ENCODE peak calls at places on chromosomes 12 and 14, in eight cellular contexts. One of them, this sample, is unnamed.
A peak's percentile ranks its signal among the peaks of the same experiment; 100 is the strongest.

GRCh38 chr14:73591690-73592448 is at the start of gene ACOT4:
- DNase-seq in heart right ventricle: peak; percentile 26
- DNase-seq in cardiac fibroblast: no peak
- DNase-seq in AG09309: no peak
- DNase-seq in AG04450: no peak
- DNase-seq in tibial nerve: no peak
- DNase-seq in RWPE1: no peak
- DNase-seq in foreskin fibroblast: peak; percentile 62
- DNase-seq in this sample: no peak

GRCh38 chr14:89340200-89340667 is 76.8 kb downstream of the FOXN3 start:
- DNase-seq in foreskin fibroblast: peak; percentile 41
- DNase-seq in AG04450: no peak
- DNase-seq in tibial nerve: no peak
- DNase-seq in AG09309: peak; percentile 43
- DNase-seq in RWPE1: peak; percentile 29
- DNase-seq in heart right ventricle: no peak
- DNase-seq in cardiac fibroblast: peak; percentile 50
- DNase-seq in this sample: no peak

GRCh38 chr12:47308672-47309071 is 228.9 kb upstream of the AMIGO2 start:
- DNase-seq in heart right ventricle: no peak
- DNase-seq in AG04450: no peak
- DNase-seq in tibial nerve: no peak
- DNase-seq in RWPE1: no peak
- DNase-seq in foreskin fibroblast: no peak
- DNase-seq in AG09309: no peak
- DNase-seq in cardiac fibroblast: no peak
- DNase-seq in this sample: no peak

GRCh38 chr14:69342928-69343525 is 55.1 kb downstream of the ERH start:
- DNase-seq in cardiac fibroblast: no peak
- DNase-seq in tibial nerve: no peak
- DNase-seq in heart right ventricle: no peak
- DNase-seq in RWPE1: no peak
- DNase-seq in foreskin fibroblast: no peak
- DNase-seq in AG09309: no peak
- DNase-seq in AG04450: no peak
- DNase-seq in this sample: peak; percentile 42

GRCh38 chr12:47991106-47991550 is 13.1 kb downstream of the COL2A1 start:
- DNase-seq in AG04450: no peak
- DNase-seq in AG09309: no peak
- DNase-seq in foreskin fibroblast: no peak
- DNase-seq in tibial nerve: no peak
- DNase-seq in RWPE1: no peak
- DNase-seq in cardiac fibroblast: no peak
- DNase-seq in heart right ventricle: no peak
- DNase-seq in this sample: no peak

GRCh38 chr14:31945074-31945613 is 132.0 kb upstream of the ARHGAP5 start:
- DNase-seq in foreskin fibroblast: peak; percentile 36
- DNase-seq in cardiac fibroblast: no peak
- DNase-seq in RWPE1: no peak
- DNase-seq in heart right ventricle: no peak
- DNase-seq in AG04450: no peak
- DNase-seq in AG09309: no peak
- DNase-seq in tibial nerve: no peak
- DNase-seq in this sample: no peak

GRCh38 chr14:30608533-30609006 is 13.5 kb upstream of the SCFD1 start:
- DNase-seq in AG09309: no peak
- DNase-seq in AG04450: no peak
- DNase-seq in tibial nerve: no peak
- DNase-seq in heart right ventricle: no peak
- DNase-seq in cardiac fibroblast: peak; percentile 66
- DNase-seq in foreskin fibroblast: peak; percentile 71
- DNase-seq in RWPE1: no peak
- DNase-seq in this sample: no peak

GRCh38 chr12:16076553-16076952 is 165.4 kb downstream of the DERA start:
- DNase-seq in heart right ventricle: no peak
- DNase-seq in foreskin fibroblast: peak; percentile 22
- DNase-seq in RWPE1: peak; percentile 12
- DNase-seq in AG09309: no peak
- DNase-seq in cardiac fibroblast: peak; percentile 48
- DNase-seq in AG04450: no peak
- DNase-seq in tibial nerve: no peak
- DNase-seq in this sample: no peak

GRCh38 chr14:95256776-95257060 is 63.0 kb downstream of the CLMN start:
- DNase-seq in AG04450: no peak
- DNase-seq in tibial nerve: no peak
- DNase-seq in cardiac fibroblast: no peak
- DNase-seq in heart right ventricle: no peak
- DNase-seq in RWPE1: no peak
- DNase-seq in AG09309: no peak
- DNase-seq in foreskin fibroblast: no peak
- DNase-seq in this sample: no peak

GRCh38 chr12:103333676-103334075 is 162.1 kb downstream of the C12orf42 start:
- DNase-seq in AG09309: no peak
- DNase-seq in heart right ventricle: no peak
- DNase-seq in foreskin fibroblast: no peak
- DNase-seq in tibial nerve: no peak
- DNase-seq in cardiac fibroblast: no peak
- DNase-seq in AG04450: no peak
- DNase-seq in RWPE1: no peak
- DNase-seq in this sample: no peak

GRCh38 chr12:122864894-122865253 is 29.6 kb downstream of the HIP1R start:
- DNase-seq in RWPE1: no peak
- DNase-seq in cardiac fibroblast: no peak
- DNase-seq in foreskin fibroblast: no peak
- DNase-seq in AG09309: no peak
- DNase-seq in AG04450: no peak
- DNase-seq in tibial nerve: no peak
- DNase-seq in heart right ventricle: no peak
- DNase-seq in this sample: no peak

GRCh38 chr14:79408696-79409095 is 802.6 kb downstream of the DIO2 start:
- DNase-seq in foreskin fibroblast: no peak
- DNase-seq in cardiac fibroblast: no peak
- DNase-seq in RWPE1: no peak
- DNase-seq in heart right ventricle: no peak
- DNase-seq in AG09309: no peak
- DNase-seq in AG04450: no peak
- DNase-seq in tibial nerve: no peak
- DNase-seq in this sample: no peak

DNA sequence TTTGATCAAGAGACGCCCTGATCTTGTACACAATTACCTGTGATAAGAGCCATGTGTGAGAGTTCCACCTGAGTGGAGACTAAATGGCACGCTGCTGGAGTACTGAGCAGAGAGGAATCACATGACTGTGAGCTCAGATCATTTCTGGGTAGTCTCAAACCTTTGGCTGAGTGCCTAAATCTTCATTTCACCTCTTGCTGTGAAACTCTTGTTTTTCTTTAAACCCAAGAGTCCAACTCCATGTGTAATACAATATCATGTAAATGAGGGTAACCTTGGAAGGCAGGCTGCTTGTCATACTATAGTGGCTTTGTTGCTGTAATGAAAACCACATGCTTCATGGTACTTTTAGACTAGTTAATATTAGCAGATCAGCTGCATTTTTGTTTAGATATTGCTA is 156.9 kb downstream of the CAND1 start:
- DNase-seq in AG09309: peak; percentile 33
- DNase-seq in tibial nerve: no peak
- DNase-seq in cardiac fibroblast: peak; percentile 64
- DNase-seq in heart right ventricle: no peak
- DNase-seq in foreskin fibroblast: peak; percentile 87
- DNase-seq in AG04450: peak; percentile 57
- DNase-seq in RWPE1: no peak
- DNase-seq in this sample: no peak
- TF ChIP-seq CTCF in AG09309: no peak
- TF ChIP-seq CTCF in tibial nerve: no peak
- TF ChIP-seq CTCF in cardiac fibroblast: no peak
- TF ChIP-seq CTCF in heart right ventricle: no peak
- TF ChIP-seq CTCF in foreskin fibroblast: no peak
- TF ChIP-seq CTCF in AG04450: no peak
- TF ChIP-seq CTCF in RWPE1: no peak
- TF ChIP-seq CTCF in this sample: no peak

GRCh38 chr14:76919431-76919810 is 93.2 kb downstream of the LRRC74A start:
- DNase-seq in tibial nerve: no peak
- DNase-seq in AG04450: no peak
- DNase-seq in cardiac fibroblast: no peak
- DNase-seq in AG09309: no peak
- DNase-seq in RWPE1: peak; percentile 22
- DNase-seq in heart right ventricle: no peak
- DNase-seq in foreskin fibroblast: no peak
- DNase-seq in this sample: no peak

GRCh38 chr14:76919811-76920571 is 93.8 kb downstream of the LRRC74A start:
- DNase-seq in tibial nerve: no peak
- DNase-seq in AG09309: no peak
- DNase-seq in AG04450: peak; percentile 59
- DNase-seq in heart right ventricle: peak; percentile 51
- DNase-seq in RWPE1: peak; percentile 20
- DNase-seq in cardiac fibroblast: peak; percentile 75
- DNase-seq in foreskin fibroblast: peak; percentile 76
- DNase-seq in this sample: peak; percentile 52

GRCh38 chr14:76918176-76918750 is 92.1 kb downstream of the LRRC74A start:
- DNase-seq in AG04450: peak; percentile 84
- DNase-seq in cardiac fibroblast: peak; percentile 87
- DNase-seq in AG09309: peak; percentile 69
- DNase-seq in tibial nerve: peak; percentile 37
- DNase-seq in RWPE1: peak; percentile 55
- DNase-seq in foreskin fibroblast: peak; percentile 91
- DNase-seq in heart right ventricle: peak; percentile 66
- DNase-seq in this sample: peak; percentile 91

GRCh38 chr14:76917759-76918175 is 91.6 kb downstream of the LRRC74A start:
- DNase-seq in AG09309: no peak
- DNase-seq in RWPE1: no peak
- DNase-seq in cardiac fibroblast: peak; percentile 11
- DNase-seq in AG04450: no peak
- DNase-seq in foreskin fibroblast: peak; percentile 36
- DNase-seq in heart right ventricle: peak; percentile 76
- DNase-seq in tibial nerve: no peak
- DNase-seq in this sample: peak; percentile 52

GRCh38 chr14:76918751-76919421 is 92.7 kb downstream of the LRRC74A start:
- DNase-seq in AG04450: peak; percentile 96
- DNase-seq in cardiac fibroblast: peak; percentile 99
- DNase-seq in foreskin fibroblast: peak; percentile 100
- DNase-seq in AG09309: peak; percentile 96
- DNase-seq in tibial nerve: peak; percentile 91
- DNase-seq in RWPE1: peak; percentile 97
- DNase-seq in heart right ventricle: peak; percentile 94
- DNase-seq in this sample: peak; percentile 98
- TF ChIP-seq CTCF in AG04450: no peak
- TF ChIP-seq CTCF in cardiac fibroblast: peak; percentile 18
- TF ChIP-seq CTCF in foreskin fibroblast: no peak
- TF ChIP-seq CTCF in AG09309: no peak
- TF ChIP-seq CTCF in tibial nerve: no peak
- TF ChIP-seq CTCF in RWPE1: no peak
- TF ChIP-seq CTCF in heart right ventricle: no peak
- TF ChIP-seq CTCF in this sample: peak; percentile 11

GRCh38 chr14:92481386-92481785 is 32.2 kb upstream of the RIN3 start:
- DNase-seq in tibial nerve: no peak
- DNase-seq in heart right ventricle: no peak
- DNase-seq in AG04450: no peak
- DNase-seq in foreskin fibroblast: peak; percentile 57
- DNase-seq in cardiac fibroblast: peak; percentile 41
- DNase-seq in AG09309: no peak
- DNase-seq in RWPE1: no peak
- DNase-seq in this sample: no peak
- TF ChIP-seq CTCF in tibial nerve: no peak
- TF ChIP-seq CTCF in heart right ventricle: peak; percentile 42
- TF ChIP-seq CTCF in AG04450: peak; percentile 68
- TF ChIP-seq CTCF in foreskin fibroblast: peak; percentile 51
- TF ChIP-seq CTCF in cardiac fibroblast: peak; percentile 36
- TF ChIP-seq CTCF in AG09309: peak; percentile 42
- TF ChIP-seq CTCF in RWPE1: no peak
- TF ChIP-seq CTCF in this sample: no peak

DNA sequence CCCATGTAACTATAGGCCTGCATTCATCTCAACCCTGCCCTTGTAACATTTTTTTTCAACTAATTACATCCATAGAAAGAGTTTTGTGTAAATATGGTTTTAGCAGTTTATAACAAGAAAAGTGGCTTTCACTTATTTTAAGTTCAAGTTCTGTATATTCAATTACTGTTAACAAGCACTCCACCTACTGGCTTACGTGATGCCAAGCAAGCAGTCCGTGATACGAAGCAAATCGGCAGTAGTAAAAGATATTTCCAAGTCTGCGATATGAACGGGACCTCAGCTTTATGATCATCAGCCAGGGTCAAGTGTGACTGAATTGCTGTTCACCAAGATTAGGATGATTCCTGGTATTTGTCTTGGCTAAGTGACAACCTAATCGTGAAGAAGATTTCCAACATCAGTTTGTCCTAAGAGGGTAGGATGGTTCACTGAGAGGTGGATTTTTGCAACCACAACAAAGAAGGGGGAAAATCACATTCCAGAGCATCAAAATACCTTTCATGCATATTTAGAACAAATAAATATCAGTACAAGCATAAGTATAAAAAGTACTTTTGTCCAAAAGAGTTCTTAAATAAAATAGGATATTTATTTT is 456.2 kb downstream of the FOXG1 start:
- DNase-seq in RWPE1: peak; percentile 12
- DNase-seq in cardiac fibroblast: peak; percentile 77
- DNase-seq in AG04450: peak; percentile 41
- DNase-seq in tibial nerve: no peak
- DNase-seq in heart right ventricle: no peak
- DNase-seq in AG09309: no peak
- DNase-seq in foreskin fibroblast: peak; percentile 83
- DNase-seq in this sample: no peak
- TF ChIP-seq CTCF in RWPE1: peak; percentile 61
- TF ChIP-seq CTCF in cardiac fibroblast: peak; percentile 79
- TF ChIP-seq CTCF in AG04450: peak; percentile 88
- TF ChIP-seq CTCF in tibial nerve: peak; percentile 54
- TF ChIP-seq CTCF in heart right ventricle: peak; percentile 33
- TF ChIP-seq CTCF in AG09309: peak; percentile 73
- TF ChIP-seq CTCF in foreskin fibroblast: peak; percentile 79
- TF ChIP-seq CTCF in this sample: peak; percentile 18

GRCh38 chr12:17975763-17976162 is 114.2 kb downstream of the RERGL start:
- DNase-seq in heart right ventricle: no peak
- DNase-seq in RWPE1: no peak
- DNase-seq in foreskin fibroblast: no peak
- DNase-seq in AG09309: no peak
- DNase-seq in cardiac fibroblast: no peak
- DNase-seq in tibial nerve: no peak
- DNase-seq in AG04450: no peak
- DNase-seq in this sample: no peak
- TF ChIP-seq CTCF in heart right ventricle: no peak
- TF ChIP-seq CTCF in RWPE1: no peak
- TF ChIP-seq CTCF in foreskin fibroblast: no peak
- TF ChIP-seq CTCF in AG09309: no peak
- TF ChIP-seq CTCF in cardiac fibroblast: no peak
- TF ChIP-seq CTCF in tibial nerve: no peak
- TF ChIP-seq CTCF in AG04450: no peak
- TF ChIP-seq CTCF in this sample: no peak